ENCODE peak calls at places on chromosome 12, in seven cellular contexts. T, I, P, K, N, D and W are unnamed samples.

GRCh38 chr12:18352312-18352711 is 91.0 kb downstream of the PIK3C2G start:
- DNase-seq in T (no peak), I (no peak), D (no peak), K (no peak), N (no peak), P (no peak), W (no peak)

GRCh38 chr12:52390739-52391617 is 5.5 kb upstream of the KRT84 start:
- DNase-seq in T (peak; percentile 8), N (no peak), I (no peak), K (no peak), P (peak; percentile 42), D (no peak), W (no peak)

GRCh38 chr12:1529862-1530591 is 64.4 kb downstream of the FBXL14 start:
- DNase-seq in T (peak; percentile 64), N (peak; percentile 50), D (peak; percentile 31), I (no peak), P (peak; percentile 80), K (peak; percentile 57), W (no peak)

GRCh38 chr12:89671469-89671868 is 37.2 kb downstream of the ATP2B1 start:
- DNase-seq in K (no peak), I (peak; percentile 70), N (no peak), P (peak; percentile 41), D (no peak), T (no peak), W (no peak)

GRCh38 chr12:75556306-75556899 is 45.0 kb upstream of the KRR1 start:
- DNase-seq in K (no peak), T (no peak), P (no peak), I (no peak), D (no peak), N (no peak), W (no peak)

GRCh38 chr12:12425616-12426015 is 68.7 kb downstream of the BORCS5 start:
- DNase-seq in D (no peak), P (peak; percentile 35), K (no peak), N (no peak), T (no peak), I (peak; percentile 60), W (no peak)

GRCh38 chr12:83763425-83763824 is 1076.7 kb downstream of the TMTC2 start:
- DNase-seq in P (no peak), N (no peak), T (peak; percentile 5), I (no peak), D (no peak), K (no peak), W (no peak)

GRCh38 chr12:104999347-104999685 is 13.2 kb downstream of the NOPCHAP1 start:
- DNase-seq in D (no peak), T (no peak), N (no peak), I (no peak), K (no peak), P (no peak), W (no peak)

GRCh38 chr12:2627343-2628191 is 167.2 kb upstream of the FKBP4 start:
- DNase-seq in K (no peak), I (no peak), N (no peak), P (no peak), D (no peak), T (no peak), W (no peak)

GRCh38 chr12:51244269-51244668 is 5.6 kb downstream of the DAZAP2 start:
- DNase-seq in P (peak; percentile 56), I (no peak), N (no peak), D (no peak), K (no peak), T (no peak), W (no peak)

GRCh38 chr12:51242150-51242549 is 3.5 kb downstream of the DAZAP2 start:
- DNase-seq in D (no peak), P (no peak), T (no peak), K (no peak), I (no peak), N (no peak), W (no peak)

GRCh38 chr12:51245476-51246253 is 7.0 kb downstream of the DAZAP2 start:
- DNase-seq in P (no peak), K (no peak), T (no peak), N (no peak), I (no peak), D (no peak), W (no peak)

GRCh38 chr12:51240971-51241370 is 2.3 kb downstream of the DAZAP2 start:
- DNase-seq in D (no peak), P (peak; percentile 73), K (no peak), T (no peak), N (no peak), I (no peak), W (no peak)

DNA sequence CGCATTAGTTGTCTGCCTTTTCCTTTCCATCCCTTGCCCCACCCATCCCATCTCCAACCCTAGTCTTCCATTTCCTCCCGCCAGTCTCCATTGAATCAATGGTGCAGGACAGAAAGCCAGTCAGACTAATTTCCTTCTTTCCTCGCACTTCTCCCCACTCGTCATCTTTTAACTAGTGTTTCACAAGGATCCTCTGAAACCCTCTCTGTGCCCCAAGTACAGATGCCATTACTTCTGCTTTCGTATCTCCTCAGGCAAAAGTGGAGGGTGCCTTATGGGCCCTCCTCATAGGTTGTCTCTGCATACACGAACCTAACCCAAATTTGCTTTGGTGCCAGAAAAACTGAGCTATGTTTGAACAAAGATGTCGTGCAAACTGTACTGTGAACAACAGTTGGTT is 4.3 kb downstream of the DAZAP2 start:
- DNase-seq in N (no peak), D (no peak), K (no peak), I (no peak), P (no peak), T (no peak), W (no peak)
- TF ChIP-seq CTCF in N (no peak), D (no peak), K (no peak), I (no peak), P (no peak), T (no peak), W (no peak)

GRCh38 chr12:63816031-63816430 is 28.5 kb upstream of the SRGAP1 start:
- DNase-seq in D (no peak), N (no peak), P (no peak), I (no peak), K (no peak), T (no peak), W (no peak)
- TF ChIP-seq CTCF in D (no peak), N (no peak), P (no peak), I (no peak), K (no peak), T (no peak), W (no peak)

GRCh38 chr12:127401005-127401404 is 866.0 kb upstream of the TMEM132C start:
- DNase-seq in K (no peak), N (no peak), D (no peak), I (no peak), P (peak; percentile 62), T (no peak), W (no peak)
- TF ChIP-seq CTCF in K (no peak), N (no peak), D (no peak), I (no peak), P (no peak), T (no peak), W (no peak)

DNA sequence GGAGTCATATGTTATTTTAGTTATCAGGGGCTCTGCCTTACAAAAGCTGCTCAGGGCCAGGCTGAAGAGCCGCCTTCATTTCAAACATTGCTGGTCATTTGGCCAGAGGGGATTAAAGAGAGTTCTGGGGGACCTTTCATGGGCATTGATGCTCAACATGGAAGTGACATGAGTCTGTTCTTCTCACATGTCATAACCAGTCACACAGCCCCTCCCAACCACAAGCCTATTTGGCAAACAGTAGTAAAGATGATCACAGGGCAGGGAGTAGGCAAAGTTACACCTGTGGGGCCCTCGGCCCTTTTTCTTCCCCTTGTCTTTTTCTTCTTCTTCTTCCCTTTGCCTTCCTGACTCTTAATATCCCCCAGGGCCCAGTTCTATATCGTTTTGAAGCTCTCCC is 33.3 kb downstream of the CFAP54 start:
- DNase-seq in N (no peak), P (no peak), D (no peak), T (no peak), I (no peak), K (no peak), W (no peak)
- TF ChIP-seq CTCF in N (no peak), P (no peak), D (no peak), T (no peak), I (no peak), K (no peak), W (no peak)

DNA sequence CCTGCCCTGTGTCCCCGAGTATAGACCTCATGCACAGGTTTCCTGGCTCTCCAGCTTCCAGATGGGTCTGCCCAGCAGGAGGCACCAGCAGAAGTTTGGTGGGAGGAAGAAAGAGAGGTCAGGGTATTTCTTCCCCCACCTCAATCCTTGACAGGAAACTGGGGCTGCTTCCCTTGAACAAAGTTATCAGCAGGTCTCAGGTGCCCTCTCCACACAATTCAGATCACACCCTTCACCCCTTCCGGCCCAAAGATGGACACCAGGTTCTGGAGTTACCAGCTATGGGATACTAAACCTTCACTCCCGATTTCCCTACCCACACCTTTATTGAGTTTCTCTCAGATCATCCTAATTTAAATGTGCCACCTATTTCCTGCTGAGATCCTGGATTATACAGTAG is 1.2 kb downstream of the SART3 start:
- DNase-seq in N (no peak), T (no peak), D (no peak), K (no peak), I (no peak), P (no peak), W (no peak)
- TF ChIP-seq CTCF in N (no peak), T (no peak), D (no peak), K (peak; percentile 27), I (no peak), P (no peak), W (no peak)

GRCh38 chr12:110846615-110847566 is at the start of gene CCDC63:
- DNase-seq in N (no peak), I (no peak), P (peak; percentile 75), D (peak; percentile 45), T (peak; percentile 85), K (peak; percentile 44), W (peak; percentile 20)
- TF ChIP-seq CTCF in N (peak; percentile 58), I (peak; percentile 53), P (peak; percentile 31), D (no peak), T (peak; percentile 51), K (peak; percentile 41), W (no peak)

DNA sequence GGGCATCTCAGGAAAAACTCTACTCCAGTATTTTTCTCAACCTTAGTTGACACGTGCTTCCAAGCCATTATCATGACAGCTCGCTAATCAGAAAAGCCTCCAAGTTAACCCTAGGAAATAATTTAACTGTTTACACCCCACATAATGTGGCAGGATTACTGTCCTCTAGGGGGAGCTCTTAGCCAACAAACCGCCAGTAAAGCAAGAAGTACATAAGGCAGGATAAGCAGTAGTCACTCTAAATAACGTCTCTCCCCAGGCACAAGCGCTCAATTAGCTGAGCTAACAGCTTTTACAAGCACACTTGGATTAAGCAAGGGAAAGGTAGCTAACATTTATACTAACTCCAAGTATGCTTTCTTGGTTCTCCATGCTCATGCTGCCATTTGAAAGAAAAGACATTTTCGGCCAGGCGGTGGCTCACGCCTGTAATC is 22.8 kb downstream of the APOBEC1 start:
- DNase-seq in T (no peak), K (no peak), P (peak; percentile 50), D (no peak), N (no peak), I (no peak), W (no peak)
- TF ChIP-seq CTCF in T (peak; percentile 44), K (peak; percentile 43), P (peak; percentile 36), D (no peak), N (peak; percentile 40), I (peak; percentile 5), W (no peak)